ENCODE peak calls at places on chromosomes 16 and 17, in ten cellular contexts. One of them, this sample, is unnamed. For H3K27me3 and H3K9me3, the result is how much of the 10 kb centered on the place peaks cover.

GRCh38 chr16:79463839-79464238 is 136.7 kb downstream of the MAF start:
- DNase-seq in CD4-positive, CD25-positive, alpha-beta regulatory T cell: no peak
- DNase-seq in tibial artery: no peak
- DNase-seq in stomach: no peak
- DNase-seq in astrocyte: no peak
- DNase-seq in psoas muscle: no peak
- DNase-seq in AG04450: no peak
- DNase-seq in CD8-positive, alpha-beta memory T cell: no peak
- DNase-seq in BE2C: no peak
- DNase-seq in HCT116: no peak
- DNase-seq in this sample: no peak

GRCh38 chr16:15515992-15516391 is 81.6 kb downstream of the BMERB1 start:
- DNase-seq in astrocyte: no peak
- DNase-seq in stomach: no peak
- DNase-seq in psoas muscle: no peak
- DNase-seq in CD4-positive, CD25-positive, alpha-beta regulatory T cell: no peak
- DNase-seq in AG04450: no peak
- DNase-seq in HCT116: no peak
- DNase-seq in tibial artery: no peak
- DNase-seq in CD8-positive, alpha-beta memory T cell: no peak
- DNase-seq in BE2C: no peak
- DNase-seq in this sample: no peak

GRCh38 chr16:66334856-66335255 is 31.6 kb upstream of the CDH5 start:
- DNase-seq in tibial artery: no peak
- DNase-seq in CD8-positive, alpha-beta memory T cell: no peak
- DNase-seq in astrocyte: no peak
- DNase-seq in CD4-positive, CD25-positive, alpha-beta regulatory T cell: no peak
- DNase-seq in BE2C: no peak
- DNase-seq in stomach: no peak
- DNase-seq in psoas muscle: no peak
- DNase-seq in AG04450: no peak
- DNase-seq in HCT116: no peak
- DNase-seq in this sample: no peak

GRCh38 chr17:41464682-41465081 is 2.5 kb downstream of the KRT32 start:
- DNase-seq in stomach: peak
- DNase-seq in CD8-positive, alpha-beta memory T cell: no peak
- DNase-seq in tibial artery: no peak
- DNase-seq in CD4-positive, CD25-positive, alpha-beta regulatory T cell: no peak
- DNase-seq in psoas muscle: no peak
- DNase-seq in AG04450: peak
- DNase-seq in BE2C: no peak
- DNase-seq in HCT116: peak
- DNase-seq in astrocyte: peak
- DNase-seq in this sample: peak

GRCh38 chr16:75380870-75381269 is 52.4 kb downstream of the CFDP1 start:
- DNase-seq in BE2C: no peak
- DNase-seq in CD4-positive, CD25-positive, alpha-beta regulatory T cell: no peak
- DNase-seq in HCT116: no peak
- DNase-seq in AG04450: no peak
- DNase-seq in CD8-positive, alpha-beta memory T cell: no peak
- DNase-seq in tibial artery: no peak
- DNase-seq in astrocyte: no peak
- DNase-seq in psoas muscle: no peak
- DNase-seq in stomach: no peak
- DNase-seq in this sample: peak

GRCh38 chr16:72241930-72242329 is 70.0 kb upstream of the PMFBP1 start:
- DNase-seq in astrocyte: peak
- DNase-seq in CD8-positive, alpha-beta memory T cell: no peak
- DNase-seq in stomach: no peak
- DNase-seq in HCT116: peak
- DNase-seq in CD4-positive, CD25-positive, alpha-beta regulatory T cell: peak
- DNase-seq in BE2C: peak
- DNase-seq in tibial artery: no peak
- DNase-seq in psoas muscle: no peak
- DNase-seq in AG04450: peak
- DNase-seq in this sample: no peak

GRCh38 chr16:84929421-84930297 is 81.7 kb downstream of the ZDHHC7 start:
- DNase-seq in CD4-positive, CD25-positive, alpha-beta regulatory T cell: no peak
- DNase-seq in BE2C: no peak
- DNase-seq in astrocyte: no peak
- DNase-seq in CD8-positive, alpha-beta memory T cell: no peak
- DNase-seq in HCT116: no peak
- DNase-seq in stomach: no peak
- DNase-seq in psoas muscle: peak
- DNase-seq in AG04450: no peak
- DNase-seq in tibial artery: no peak
- DNase-seq in this sample: no peak

GRCh38 chr16:695355-696089 is 5.3 kb upstream of the WDR24 start:
- DNase-seq in psoas muscle: no peak
- DNase-seq in HCT116: no peak
- DNase-seq in CD4-positive, CD25-positive, alpha-beta regulatory T cell: peak
- DNase-seq in BE2C: no peak
- DNase-seq in CD8-positive, alpha-beta memory T cell: peak
- DNase-seq in astrocyte: no peak
- DNase-seq in tibial artery: no peak
- DNase-seq in AG04450: no peak
- DNase-seq in stomach: peak
- DNase-seq in this sample: no peak

DNA sequence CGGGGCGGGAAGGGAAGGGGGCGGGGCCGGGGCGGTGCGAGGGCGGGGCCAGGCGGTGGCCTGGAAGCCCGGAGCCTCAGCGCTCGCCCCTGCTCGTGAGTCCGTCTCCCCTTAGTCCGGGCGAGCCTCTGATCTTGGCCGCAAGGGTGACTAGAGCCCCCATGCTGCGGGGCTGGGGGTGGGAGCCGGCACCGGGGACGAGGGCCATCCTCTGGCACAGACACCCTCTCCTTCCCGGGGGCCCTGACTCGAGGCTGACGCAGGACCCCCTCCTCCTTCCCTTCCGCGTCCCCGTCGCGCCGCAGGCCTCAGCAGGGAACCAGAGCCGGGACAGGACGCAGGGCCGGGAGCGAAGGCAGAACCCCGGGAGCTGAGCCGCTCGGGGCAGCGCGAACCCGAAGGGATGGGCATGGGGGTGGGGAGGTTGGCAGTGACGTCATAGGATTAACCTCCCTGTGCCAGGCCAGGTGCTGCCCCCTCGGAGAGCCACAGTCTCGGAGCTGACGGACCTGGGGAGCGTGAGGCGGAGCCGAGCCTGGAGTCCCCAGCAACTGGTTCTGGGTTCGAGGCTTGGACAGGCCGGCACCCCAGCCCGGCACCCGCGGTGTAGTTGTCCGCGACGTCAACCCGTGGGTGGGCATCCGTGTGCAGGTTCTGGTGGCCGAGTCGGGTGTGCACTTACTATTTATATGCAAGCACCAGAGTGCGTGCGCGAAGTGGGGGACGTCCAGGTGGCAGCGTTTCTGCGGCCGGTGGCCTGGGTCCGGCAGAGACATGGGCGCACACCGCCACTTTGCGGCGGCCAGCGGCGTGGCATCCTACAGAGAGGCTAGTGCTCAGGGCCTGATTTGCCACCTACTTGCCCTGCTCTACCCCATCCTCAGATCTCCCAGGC is 501 bp upstream of the PLCD3 start:
- DNase-seq in CD4-positive, CD25-positive, alpha-beta regulatory T cell: peak
- DNase-seq in CD8-positive, alpha-beta memory T cell: peak
- DNase-seq in astrocyte: peak
- DNase-seq in psoas muscle: peak
- DNase-seq in AG04450: no peak
- DNase-seq in HCT116: peak
- DNase-seq in BE2C: peak
- DNase-seq in stomach: peak
- DNase-seq in tibial artery: peak
- DNase-seq in this sample: peak
- H3K4me3 ChIP-seq in CD4-positive, CD25-positive, alpha-beta regulatory T cell: peak
- H3K4me3 ChIP-seq in CD8-positive, alpha-beta memory T cell: peak
- H3K4me3 ChIP-seq in astrocyte: peak
- H3K4me3 ChIP-seq in psoas muscle: peak
- H3K4me3 ChIP-seq in AG04450: peak
- H3K4me3 ChIP-seq in HCT116: peak
- H3K4me3 ChIP-seq in BE2C: peak
- H3K4me3 ChIP-seq in stomach: peak
- H3K4me3 ChIP-seq in tibial artery: peak
- H3K4me3 ChIP-seq in this sample: peak

DNA sequence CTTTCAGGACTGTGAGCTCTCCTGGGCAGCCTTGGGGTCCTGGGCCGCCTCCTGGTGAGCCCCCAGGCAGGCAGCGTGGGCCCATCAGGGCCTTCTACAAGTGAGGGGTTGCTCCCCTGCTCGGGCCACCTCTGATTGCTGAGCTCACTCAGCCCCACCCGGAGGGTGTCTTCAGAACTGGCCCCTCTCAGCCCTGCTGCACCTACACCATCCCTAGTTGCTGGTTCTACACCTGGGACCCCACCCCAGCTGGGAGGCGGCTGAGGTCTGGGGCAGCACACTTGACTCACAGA is 2.0 kb downstream of the CDH15 start:
- DNase-seq in HCT116: no peak
- DNase-seq in CD8-positive, alpha-beta memory T cell: no peak
- DNase-seq in stomach: no peak
- DNase-seq in CD4-positive, CD25-positive, alpha-beta regulatory T cell: no peak
- DNase-seq in tibial artery: no peak
- DNase-seq in psoas muscle: no peak
- DNase-seq in BE2C: no peak
- DNase-seq in AG04450: no peak
- DNase-seq in astrocyte: no peak
- DNase-seq in this sample: no peak
- H3K27me3 ChIP-seq in HCT116: under half
- H3K27me3 ChIP-seq in CD8-positive, alpha-beta memory T cell: under half
- H3K27me3 ChIP-seq in stomach: under half
- H3K27me3 ChIP-seq in CD4-positive, CD25-positive, alpha-beta regulatory T cell: under half
- H3K27me3 ChIP-seq in tibial artery: half or more
- H3K27me3 ChIP-seq in psoas muscle: under half
- H3K27me3 ChIP-seq in BE2C: under half
- H3K27me3 ChIP-seq in AG04450: half or more
- H3K27me3 ChIP-seq in astrocyte: under half
- H3K27me3 ChIP-seq in this sample: under half

DNA sequence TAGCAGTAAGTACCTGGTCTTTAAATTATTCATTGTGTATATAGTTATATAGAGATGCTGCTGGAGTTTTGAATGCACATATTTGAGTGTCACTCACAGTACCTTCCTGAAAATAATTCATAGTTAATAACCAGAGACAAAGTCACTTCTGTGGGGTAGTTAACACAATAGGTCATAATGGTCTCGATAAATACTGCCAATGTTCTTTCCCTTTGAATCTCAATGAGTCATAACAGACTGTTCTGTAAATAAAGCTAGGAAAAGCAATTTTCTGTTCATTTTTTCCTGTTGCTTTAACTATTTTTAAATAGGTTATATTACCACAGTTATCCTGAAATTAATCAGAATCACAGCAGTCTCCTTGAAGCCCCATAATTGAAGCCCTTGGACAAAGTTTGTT is 87.2 kb downstream of the MAP2K4 start:
- DNase-seq in BE2C: no peak
- DNase-seq in AG04450: no peak
- DNase-seq in stomach: no peak
- DNase-seq in HCT116: no peak
- DNase-seq in CD4-positive, CD25-positive, alpha-beta regulatory T cell: no peak
- DNase-seq in tibial artery: no peak
- DNase-seq in CD8-positive, alpha-beta memory T cell: no peak
- DNase-seq in astrocyte: peak
- DNase-seq in psoas muscle: no peak
- DNase-seq in this sample: no peak
- H3K9me3 ChIP-seq in BE2C: under half
- H3K9me3 ChIP-seq in AG04450: under half
- H3K9me3 ChIP-seq in stomach: under half
- H3K9me3 ChIP-seq in HCT116: under half
- H3K9me3 ChIP-seq in CD4-positive, CD25-positive, alpha-beta regulatory T cell: under half
- H3K9me3 ChIP-seq in tibial artery: under half
- H3K9me3 ChIP-seq in CD8-positive, alpha-beta memory T cell: under half
- H3K9me3 ChIP-seq in astrocyte: under half
- H3K9me3 ChIP-seq in psoas muscle: under half
- H3K9me3 ChIP-seq in this sample: under half

GRCh38 chr16:68233835-68234187 is 2.1 kb downstream of the ESRP2 start:
- DNase-seq in CD4-positive, CD25-positive, alpha-beta regulatory T cell: no peak
- DNase-seq in tibial artery: peak
- DNase-seq in stomach: no peak
- DNase-seq in AG04450: no peak
- DNase-seq in psoas muscle: no peak
- DNase-seq in BE2C: no peak
- DNase-seq in astrocyte: no peak
- DNase-seq in CD8-positive, alpha-beta memory T cell: no peak
- DNase-seq in HCT116: no peak
- DNase-seq in this sample: no peak

GRCh38 chr16:68233085-68233834 is 2.7 kb downstream of the ESRP2 start:
- DNase-seq in BE2C: no peak
- DNase-seq in psoas muscle: no peak
- DNase-seq in stomach: no peak
- DNase-seq in HCT116: no peak
- DNase-seq in tibial artery: no peak
- DNase-seq in astrocyte: no peak
- DNase-seq in CD4-positive, CD25-positive, alpha-beta regulatory T cell: no peak
- DNase-seq in AG04450: no peak
- DNase-seq in CD8-positive, alpha-beta memory T cell: no peak
- DNase-seq in this sample: no peak

GRCh38 chr16:68235105-68235881 is 634 bp downstream of the ESRP2 start:
- DNase-seq in tibial artery: peak
- DNase-seq in stomach: peak
- DNase-seq in psoas muscle: peak
- DNase-seq in CD4-positive, CD25-positive, alpha-beta regulatory T cell: no peak
- DNase-seq in BE2C: no peak
- DNase-seq in astrocyte: no peak
- DNase-seq in AG04450: no peak
- DNase-seq in HCT116: no peak
- DNase-seq in CD8-positive, alpha-beta memory T cell: peak
- DNase-seq in this sample: no peak

GRCh38 chr16:68235882-68236803 is at the start of gene ESRP2:
- DNase-seq in astrocyte: no peak
- DNase-seq in CD4-positive, CD25-positive, alpha-beta regulatory T cell: peak
- DNase-seq in psoas muscle: peak
- DNase-seq in stomach: peak
- DNase-seq in CD8-positive, alpha-beta memory T cell: peak
- DNase-seq in tibial artery: peak
- DNase-seq in AG04450: no peak
- DNase-seq in HCT116: peak
- DNase-seq in BE2C: no peak
- DNase-seq in this sample: no peak

DNA sequence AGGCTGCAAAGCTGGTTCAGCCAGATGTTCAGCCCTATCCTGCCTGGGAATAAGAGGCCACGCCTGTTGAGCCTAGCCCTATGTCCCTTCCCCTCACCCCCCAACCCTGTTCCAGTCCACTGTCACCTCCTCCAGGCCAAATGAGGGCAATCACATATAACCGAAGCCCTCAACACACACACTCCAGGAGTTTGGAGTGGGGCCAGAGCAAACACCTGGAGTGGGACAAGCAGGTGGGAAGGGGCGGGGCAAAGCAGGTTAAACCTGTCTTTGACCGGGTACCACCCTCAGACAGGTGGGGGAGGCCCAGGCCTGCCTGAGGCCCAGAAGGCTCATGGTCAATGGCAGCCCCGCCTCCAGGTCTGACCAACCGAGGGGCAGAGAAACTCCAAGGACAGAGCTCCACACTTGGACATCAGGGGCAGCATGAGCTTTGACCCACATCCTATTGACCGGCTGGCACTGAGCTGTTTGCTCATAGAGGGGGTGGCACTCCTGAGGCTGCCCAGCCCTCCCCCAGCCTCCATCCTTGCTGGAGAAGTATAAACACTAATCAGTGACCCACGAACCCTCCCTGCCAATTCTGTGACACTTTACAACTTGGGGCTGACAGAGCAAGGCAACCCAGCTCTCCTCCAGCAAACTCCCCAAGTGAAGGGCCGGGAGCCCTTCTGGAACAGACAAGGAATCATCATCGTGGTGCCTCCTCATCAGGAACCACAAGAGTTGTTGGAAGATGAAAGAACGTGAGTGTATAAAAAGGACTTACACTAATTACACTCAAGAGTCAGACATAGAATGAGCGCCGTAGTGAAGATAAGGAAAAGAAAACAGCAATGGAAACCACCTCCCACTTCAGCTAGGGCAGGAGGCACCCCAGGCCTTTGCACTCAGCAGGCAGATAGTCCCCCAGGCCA is 1.5 kb downstream of the ESRP2 start:
- DNase-seq in astrocyte: no peak
- DNase-seq in CD4-positive, CD25-positive, alpha-beta regulatory T cell: no peak
- DNase-seq in stomach: peak
- DNase-seq in AG04450: no peak
- DNase-seq in tibial artery: peak
- DNase-seq in psoas muscle: peak
- DNase-seq in CD8-positive, alpha-beta memory T cell: peak
- DNase-seq in BE2C: no peak
- DNase-seq in HCT116: peak
- DNase-seq in this sample: no peak
- H3K4me3 ChIP-seq in astrocyte: no peak
- H3K4me3 ChIP-seq in CD4-positive, CD25-positive, alpha-beta regulatory T cell: no peak
- H3K4me3 ChIP-seq in stomach: peak
- H3K4me3 ChIP-seq in AG04450: no peak
- H3K4me3 ChIP-seq in tibial artery: no peak
- H3K4me3 ChIP-seq in psoas muscle: no peak
- H3K4me3 ChIP-seq in CD8-positive, alpha-beta memory T cell: no peak
- H3K4me3 ChIP-seq in BE2C: no peak
- H3K4me3 ChIP-seq in HCT116: peak
- H3K4me3 ChIP-seq in this sample: no peak